ENCODE peak calls at places on chromosomes 11 and 22, in five cellular contexts. C, O, W, M and L are unnamed samples.

GRCh38 chr22:33710326-33710725 is 209.9 kb downstream of the LARGE1 start:
- DNase-seq in C (no peak), O (no peak), W (no peak), M (no peak), L (no peak)

GRCh38 chr11:120122921-120123683 is 14.8 kb downstream of the TRIM29 start:
- DNase-seq in C (no peak), O (no peak), W (no peak), M (no peak), L (no peak)

GRCh38 chr11:117188620-117189081 is 10.1 kb downstream of the SIDT2 start:
- DNase-seq in C (no peak), O (no peak), W (no peak), M (no peak), L (peak; percentile 74)

GRCh38 chr11:131796089-131796488 is 425.7 kb downstream of the NTM start:
- DNase-seq in C (no peak), O (no peak), W (no peak), M (no peak), L (no peak)

GRCh38 chr22:43376765-43377485 is 33.8 kb upstream of the SCUBE1 start:
- DNase-seq in C (no peak), O (no peak), W (no peak), M (peak; percentile 15), L (no peak)

GRCh38 chr22:46918197-46918596 is 155.7 kb downstream of the TBC1D22A start:
- DNase-seq in C (no peak), O (no peak), W (peak; percentile 55), M (no peak), L (no peak)

GRCh38 chr22:30555282-30556210 is 9.0 kb upstream of the SEC14L6 start:
- DNase-seq in C (no peak), O (no peak), W (no peak), M (no peak), L (no peak)

GRCh38 chr11:94794287-94795168 is 26.4 kb downstream of the AMOTL1 start:
- DNase-seq in C (peak; percentile 19), O (no peak), W (no peak), M (no peak), L (peak; percentile 74)

GRCh38 chr11:79461144-79461543 is 20.3 kb upstream of the TENM4 start:
- DNase-seq in C (no peak), O (peak; percentile 7), W (no peak), M (no peak), L (no peak)

GRCh38 chr11:119726585-119727522 is 2.1 kb downstream of the NECTIN1 start:
- DNase-seq in C (no peak), O (no peak), W (no peak), M (no peak), L (no peak)

GRCh38 chr22:37186228-37186996 is 1.6 kb downstream of the C1QTNF6 start:
- DNase-seq in C (peak; percentile 94), O (peak; percentile 64), W (no peak), M (no peak), L (peak; percentile 43)

GRCh38 chr11:123033895-123034294 is 28.0 kb downstream of the HSPA8 start:
- DNase-seq in C (no peak), O (no peak), W (peak; percentile 44), M (no peak), L (no peak)

GRCh38 chr11:4040461-4040860 is 54.1 kb upstream of the RRM1 start:
- DNase-seq in C (no peak), O (no peak), W (no peak), M (no peak), L (no peak)

GRCh38 chr11:28464252-28464867 is 356.2 kb downstream of the METTL15 start:
- DNase-seq in C (no peak), O (no peak), W (no peak), M (no peak), L (no peak)

GRCh38 chr22:26769663-26770062 is 112.3 kb downstream of the MIAT start:
- DNase-seq in C (no peak), O (no peak), W (no peak), M (no peak), L (no peak)

GRCh38 chr11:132874638-132875037 is 657.7 kb downstream of the OPCML start:
- DNase-seq in C (peak; percentile 2), O (no peak), W (no peak), M (no peak), L (no peak)

GRCh38 chr11:117822031-117822521 is 2.5 kb downstream of the FXYD2 start:
- DNase-seq in C (no peak), O (no peak), W (no peak), M (peak; percentile 49), L (peak; percentile 73)

GRCh38 chr11:45145083-45145420 is 1.4 kb upstream of the PRDM11 start:
- DNase-seq in C (no peak), O (no peak), W (no peak), M (no peak), L (no peak)

GRCh38 chr11:3735827-3736226 is 61.5 kb downstream of the NUP98 start:
- DNase-seq in C (peak; percentile 19), O (no peak), W (no peak), M (no peak), L (no peak)

GRCh38 chr22:25327018-25327755 is 107.7 kb downstream of the CRYBB2 start:
- DNase-seq in C (no peak), O (no peak), W (no peak), M (no peak), L (no peak)

GRCh38 chr11:45665933-45666647 is 668 bp upstream of the CHST1 start:
- DNase-seq in C (peak; percentile 14), O (no peak), W (no peak), M (no peak), L (peak; percentile 74)

GRCh38 chr11:36073411-36074203 is 129.7 kb downstream of the LDLRAD3 start:
- DNase-seq in C (no peak), O (no peak), W (no peak), M (no peak), L (no peak)

GRCh38 chr11:70669871-70670683 is 271.7 kb downstream of the CTTN start:
- DNase-seq in C (no peak), O (no peak), W (no peak), M (no peak), L (no peak)

GRCh38 chr11:61632096-61632495 is 48.1 kb upstream of the DAGLA start:
- DNase-seq in C (no peak), O (no peak), W (no peak), M (no peak), L (no peak)

GRCh38 chr11:112316971-112317370 is 56.3 kb upstream of the PLET1 start:
- DNase-seq in C (no peak), O (no peak), W (no peak), M (no peak), L (no peak)

GRCh38 chr11:131033151-131033651 is 116.9 kb upstream of the SNX19 start:
- DNase-seq in C (peak; percentile 55), O (peak; percentile 18), W (no peak), M (no peak), L (no peak)

GRCh38 chr11:92960886-92961285 is 8.6 kb upstream of the MTNR1B start:
- DNase-seq in C (no peak), O (no peak), W (no peak), M (no peak), L (no peak)

GRCh38 chr11:78912778-78913177 is 338.1 kb upstream of the NARS2 start:
- DNase-seq in C (no peak), O (no peak), W (no peak), M (no peak), L (no peak)

GRCh38 chr11:94708642-94709041 is 59.5 kb upstream of the AMOTL1 start:
- DNase-seq in C (no peak), O (no peak), W (no peak), M (no peak), L (no peak)

GRCh38 chr11:61531033-61531432 is 22.5 kb downstream of the LRRC10B start:
- DNase-seq in C (no peak), O (no peak), W (no peak), M (no peak), L (no peak)

GRCh38 chr11:127965947-127966668 is 621.2 kb downstream of the ETS1 start:
- DNase-seq in C (no peak), O (no peak), W (no peak), M (no peak), L (no peak)

GRCh38 chr11:133506023-133506422 is 26.3 kb downstream of the OPCML start:
- DNase-seq in C (no peak), O (no peak), W (no peak), M (no peak), L (no peak)

GRCh38 chr11:114291381-114291780 is 4.8 kb upstream of the NNMT start:
- DNase-seq in C (peak; percentile 63), O (no peak), W (no peak), M (no peak), L (no peak)

GRCh38 chr22:49307870-49308269 is 519.8 kb downstream of the BRD1 start:
- DNase-seq in C (no peak), O (no peak), W (peak; percentile 71), M (peak; percentile 3), L (peak; percentile 40)

GRCh38 chr11:94400839-94401772 is at the start of gene GPR83:
- DNase-seq in C (peak; percentile 9), O (no peak), W (no peak), M (no peak), L (no peak)

GRCh38 chr11:75084883-75085282 is 11.8 kb downstream of the OR2AT4 start:
- DNase-seq in C (no peak), O (no peak), W (no peak), M (no peak), L (no peak)

DNA sequence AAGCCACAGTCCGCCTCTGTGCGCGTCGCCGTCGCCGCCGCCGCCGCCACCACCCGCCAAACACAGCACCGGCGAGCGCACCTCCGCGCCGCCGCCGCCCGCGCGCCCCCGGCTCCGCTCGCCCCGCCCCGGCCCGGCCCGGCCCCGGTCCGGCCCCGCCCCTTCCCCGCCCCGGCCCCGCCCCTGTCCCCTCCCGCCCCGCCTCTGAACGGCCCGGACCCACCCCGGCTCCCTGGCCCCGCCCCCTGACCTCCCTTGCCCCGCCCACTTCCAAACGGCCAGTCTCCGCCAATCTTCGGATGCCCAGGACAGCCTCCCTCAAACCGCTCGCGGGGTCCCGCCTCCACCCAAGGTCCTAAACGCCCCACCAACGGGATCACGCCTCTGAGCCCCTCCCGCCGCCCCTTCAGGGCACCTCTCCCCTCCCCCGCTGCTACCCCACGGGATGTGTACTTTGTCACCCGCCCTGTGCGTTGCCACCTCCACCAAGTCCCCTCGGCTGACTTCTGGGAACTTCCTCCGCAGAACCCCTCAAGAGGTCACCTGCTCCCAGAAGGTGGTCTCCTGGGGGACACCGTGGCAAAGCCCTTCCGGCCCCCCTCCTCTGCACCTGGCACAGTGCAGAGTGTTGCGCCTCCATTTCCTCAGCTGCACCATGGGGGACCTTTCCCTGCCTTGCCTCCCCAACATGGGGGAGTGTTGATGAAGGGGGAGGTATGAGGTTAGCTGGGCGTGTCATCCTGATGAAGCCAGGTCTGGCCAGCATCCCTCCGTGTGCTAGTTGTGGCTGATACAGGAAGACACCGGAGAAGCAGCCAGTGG is at the start of gene KIAA0930:
- DNase-seq in C (peak; percentile 75), O (peak; percentile 53), W (peak; percentile 93), M (peak; percentile 88), L (peak; percentile 93)
- H3K4me1 ChIP-seq in C (peaks cover 47% of the 10 kb centered on the region), O (peaks cover 82% of the 10 kb centered on the region), W (peaks cover 47% of the 10 kb centered on the region), M (peaks cover 24% of the 10 kb centered on the region), L (peaks cover 28% of the 10 kb centered on the region)

GRCh38 chr22:38700789-38701628 is at the start of gene JOSD1:
- DNase-seq in C (peak; percentile 95), O (peak; percentile 74), W (peak; percentile 97), M (peak; percentile 98), L (peak; percentile 98)
- TF ChIP-seq EP300 in C (no peak), O (no peak), W (peak; percentile 85), M (peak; percentile 94), L (peak; percentile 91)

GRCh38 chr11:9756878-9757277 is 93.0 kb downstream of the SWAP70 start:
- DNase-seq in C (no peak), O (no peak), W (no peak), M (no peak), L (no peak)
- H3K4me1 ChIP-seq in C (peaks cover 55% of the 10 kb centered on the region), O (peaks cover 68% of the 10 kb centered on the region), W (peaks cover 80% of the 10 kb centered on the region), M (peaks cover 26% of the 10 kb centered on the region), L (peaks cover 29% of the 10 kb centered on the region)

GRCh38 chr11:126419801-126420729 is 64.6 kb downstream of the ST3GAL4 start:
- DNase-seq in C (no peak), O (no peak), W (no peak), M (no peak), L (no peak)
- TF ChIP-seq EP300 in C (no peak), O (no peak), W (no peak), M (no peak), L (no peak)